ENCODE peak calls at places on chromosome 19, in nine cellular contexts. E is kidney epithelial cell; J is IMR-90; Q is cardiac muscle cell; S is WERI-Rb-1; N is CD4-positive, alpha-beta T cell; M is MM.1S; T is testis; R is astrocyte. O is an unnamed sample.

GRCh38 chr19:45235485-45235884 is 9.7 kb downstream of the EXOC3L2 start:
- DNase-seq in S (no peak), E (no peak), Q (no peak), T (no peak), N (no peak), M (no peak), J (no peak), R (no peak), O (no peak)

GRCh38 chr19:42121666-42122069 is 10.6 kb downstream of the POU2F2 start:
- DNase-seq in S (no peak), E (no peak), J (peak; percentile 88), R (peak; percentile 69), M (no peak), T (peak; percentile 18), N (peak; percentile 64), Q (peak; percentile 78), O (no peak)

GRCh38 chr19:32354345-32354744 is 8.9 kb downstream of the ZNF507 start:
- DNase-seq in T (no peak), E (no peak), Q (no peak), M (no peak), S (no peak), J (no peak), N (no peak), R (no peak), O (no peak)

GRCh38 chr19:48654299-48655059 is 8.5 kb upstream of the CA11 start:
- DNase-seq in T (no peak), M (no peak), Q (no peak), N (no peak), S (peak; percentile 53), J (no peak), E (no peak), R (no peak), O (peak; percentile 75)

GRCh38 chr19:41694831-41695635 is 7.0 kb upstream of the CEACAM7 start:
- DNase-seq in N (no peak), R (no peak), Q (no peak), S (no peak), M (no peak), J (no peak), T (no peak), E (no peak), O (no peak)

GRCh38 chr19:38039966-38040365 is 133.0 kb downstream of the SIPA1L3 start:
- DNase-seq in N (no peak), M (no peak), T (no peak), E (peak; percentile 83), Q (peak; percentile 46), S (no peak), J (peak; percentile 99), R (peak; percentile 94), O (no peak)

GRCh38 chr19:48757741-48758144 is 2.4 kb downstream of the FGF21 start:
- DNase-seq in S (no peak), T (no peak), J (no peak), Q (no peak), E (no peak), M (no peak), N (no peak), R (no peak), O (no peak)

GRCh38 chr19:13057147-13057572 is 45.5 kb downstream of the LYL1 start:
- DNase-seq in E (no peak), S (no peak), J (no peak), M (no peak), Q (no peak), T (no peak), N (no peak), R (no peak), O (no peak)

GRCh38 chr19:38417544-38418506 is 8.2 kb downstream of the RASGRP4 start:
- DNase-seq in M (no peak), T (peak; percentile 54), R (no peak), E (no peak), Q (peak; percentile 43), S (no peak), J (no peak), N (peak; percentile 24), O (peak; percentile 51)

DNA sequence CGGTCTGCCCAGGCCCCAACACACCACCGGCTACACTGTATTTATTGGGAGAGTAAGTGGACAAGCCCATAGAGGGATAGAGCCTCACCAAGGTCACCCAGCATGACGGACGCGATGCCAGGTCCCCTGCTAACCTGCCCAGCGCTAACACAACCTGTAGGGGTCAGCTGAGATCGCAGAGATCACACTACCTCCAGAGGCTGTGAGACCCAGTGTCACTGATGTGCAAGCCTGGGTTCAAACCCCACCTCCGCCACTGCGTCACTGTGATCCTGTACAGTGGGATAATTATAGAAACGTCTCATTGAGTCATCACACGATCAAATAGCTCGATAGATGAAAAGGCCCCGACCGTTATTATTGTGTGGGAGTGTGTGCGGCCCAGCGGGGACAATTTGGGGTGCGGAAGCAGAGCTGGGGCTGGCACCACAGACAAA is 10.6 kb upstream of the TLE2 start:
- DNase-seq in E (no peak), M (no peak), S (peak; percentile 39), Q (no peak), T (peak; percentile 69), R (no peak), J (no peak), N (no peak), O (no peak)
- TF ChIP-seq CTCF in E (no peak), M (no peak), S (peak; percentile 59), Q (no peak), T (no peak), R (no peak), J (no peak), N (no peak), O (no peak)

DNA sequence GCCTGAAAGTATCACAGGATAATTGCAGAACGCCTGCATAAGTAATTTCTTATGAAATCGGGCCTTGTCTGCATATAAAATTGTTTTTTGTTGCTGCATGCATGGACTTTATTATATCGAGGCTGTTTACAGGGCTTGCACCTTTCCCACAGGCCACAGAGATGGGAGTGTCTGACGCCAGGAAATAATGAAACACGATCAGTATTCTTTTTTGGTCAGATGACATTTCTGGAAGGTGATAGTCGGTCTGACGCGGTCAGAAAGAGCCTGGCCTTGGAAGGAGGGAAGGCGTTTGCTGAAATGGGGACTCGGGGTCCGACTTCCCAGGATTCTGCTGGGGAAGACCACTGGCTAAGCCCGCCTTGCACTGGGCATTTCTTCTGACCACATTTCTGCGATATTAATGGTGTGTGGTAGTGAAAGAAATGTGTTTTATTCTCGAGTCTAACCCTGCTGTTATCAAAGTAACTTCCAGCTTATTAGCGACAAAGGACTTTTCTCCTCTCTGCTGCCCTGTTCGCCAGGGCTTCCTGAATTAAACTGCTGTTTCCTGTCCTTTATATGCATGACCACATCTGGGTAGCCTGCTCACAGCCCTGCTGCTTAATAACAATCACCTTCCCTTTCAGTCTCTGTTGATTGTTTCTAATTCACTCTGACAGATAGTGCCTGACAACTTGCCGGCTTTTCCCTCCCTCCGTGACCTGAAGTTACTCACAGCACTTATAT is 11.6 kb upstream of the ZNF536 start:
- DNase-seq in J (no peak), E (no peak), S (no peak), T (no peak), R (no peak), Q (no peak), M (no peak), N (no peak), O (peak; percentile 51)
- H3K27me3 ChIP-seq in J (no peaks in the 10 kb centered on the region), E (peaks cover 4% of the 10 kb centered on the region), S (no peaks in the 10 kb centered on the region), T (no peaks in the 10 kb centered on the region), R (no peaks in the 10 kb centered on the region), Q (peaks cover 21% of the 10 kb centered on the region), M (peaks cover 87% of the 10 kb centered on the region), N (peaks cover 21% of the 10 kb centered on the region), O (no peaks in the 10 kb centered on the region)

DNA sequence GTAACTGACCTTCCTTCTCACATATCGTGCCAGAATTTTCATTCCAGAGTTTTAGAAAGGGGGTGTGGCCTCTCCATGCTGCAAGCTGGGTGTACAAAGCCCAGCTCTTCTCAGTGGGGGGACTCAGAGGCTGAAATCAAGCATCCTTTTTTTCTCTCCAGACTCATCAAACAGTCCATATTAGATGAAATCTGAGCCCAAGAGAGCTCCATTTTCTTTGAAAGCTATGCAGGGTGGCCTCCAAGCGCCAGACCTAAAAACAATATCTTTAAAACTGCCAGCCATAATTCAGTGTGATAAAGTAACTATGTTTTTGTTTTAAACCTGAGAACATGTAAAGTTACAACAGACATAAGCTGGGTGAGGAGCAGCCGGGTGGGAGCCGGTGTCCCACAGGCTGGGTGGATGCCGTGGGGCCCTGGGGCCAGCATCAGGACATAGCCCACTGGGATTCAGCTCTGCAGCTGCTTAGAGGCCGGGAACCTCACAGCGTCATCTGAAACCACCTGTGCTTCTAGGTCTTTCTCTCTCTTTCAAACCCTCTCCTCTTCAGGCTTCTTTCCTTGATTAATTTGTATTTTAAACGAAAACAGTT is 249.2 kb downstream of the ZNF536 start:
- DNase-seq in S (no peak), Q (no peak), J (no peak), N (no peak), E (no peak), M (no peak), R (no peak), T (no peak), O (no peak)
- TF ChIP-seq CTCF in S (no peak), Q (no peak), J (no peak), N (no peak), E (no peak), M (no peak), R (no peak), T (no peak), O (no peak)

GRCh38 chr19:9037415-9038062 is 27.3 kb upstream of the MUC16 start:
- DNase-seq in N (no peak), M (no peak), Q (no peak), E (no peak), R (no peak), J (no peak), T (peak; percentile 35), S (no peak), O (no peak)
- H3K27me3 ChIP-seq in N (peaks cover 5% of the 10 kb centered on the region), M (peaks cover 51% of the 10 kb centered on the region), Q (no peaks in the 10 kb centered on the region), E (no peaks in the 10 kb centered on the region), R (no peaks in the 10 kb centered on the region), J (no peaks in the 10 kb centered on the region), T (no peaks in the 10 kb centered on the region), S (peaks cover 80% of the 10 kb centered on the region), O (no peaks in the 10 kb centered on the region)

DNA sequence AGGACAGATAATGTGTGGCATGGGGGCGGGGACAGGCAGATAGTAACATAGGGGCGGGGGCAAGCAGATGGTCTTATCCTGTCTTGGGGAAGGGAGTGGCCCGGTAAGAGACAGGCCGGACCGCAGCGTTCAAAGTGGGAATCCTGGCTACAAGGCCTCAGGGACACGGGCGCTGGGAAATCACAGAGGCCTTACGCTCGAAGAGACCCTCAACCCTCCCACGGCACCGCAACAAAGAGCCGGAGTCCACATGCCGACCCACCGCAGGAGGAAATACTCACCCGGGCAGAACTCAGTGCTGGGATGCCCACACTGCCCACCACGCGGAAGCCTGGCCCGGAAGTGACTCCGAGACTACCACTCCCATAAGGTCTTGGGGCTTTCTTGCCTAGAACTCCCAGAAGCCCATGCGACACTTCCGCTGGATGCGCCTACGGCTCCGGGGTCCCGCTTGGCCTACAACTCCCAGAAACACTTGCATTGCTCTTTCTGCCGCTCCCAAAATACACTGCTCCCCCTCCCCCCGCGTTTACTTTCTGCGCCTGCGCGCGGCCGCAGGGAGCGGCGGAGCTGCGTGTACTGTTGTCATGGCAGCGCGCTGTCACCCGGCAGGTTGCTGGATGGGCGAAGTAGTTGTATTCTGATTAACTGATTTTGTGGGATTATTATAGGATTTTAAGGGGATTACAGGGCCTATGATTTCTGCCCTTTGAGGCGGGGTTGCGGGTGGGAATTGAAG is at the start of gene CTU1:
- DNase-seq in S (peak; percentile 98), E (peak; percentile 98), R (peak; percentile 99), T (peak; percentile 100), N (peak; percentile 98), Q (peak; percentile 99), J (peak; percentile 99), M (peak; percentile 99), O (peak; percentile 98)
- TF ChIP-seq CTCF in S (no peak), E (no peak), R (no peak), T (peak; percentile 39), N (no peak), Q (no peak), J (no peak), M (no peak), O (no peak)